ENCODE peak calls at places on chromosomes 2 and 18, in nine cellular contexts. D is Panc1, M is endothelial cell of umbilical vein, C is H1, O is GM23338, Y is GM12878, R is HCT116, N is stomach, T is SK-N-SH. H is an unnamed sample.

GRCh38 chr18:12726774-12727550 is 24.1 kb downstream of the PSMG2 start:
- DNase-seq in D (peak), M (peak), C (peak), O (peak), Y (no peak), R (peak), N (peak), T (peak), H (no peak)

GRCh38 chr2:218344090-218344754 is 12.4 kb upstream of the CATIP start:
- DNase-seq in D (no peak), M (no peak), C (no peak), O (no peak), Y (no peak), R (no peak), N (no peak), T (no peak), H (no peak)

GRCh38 chr2:163191372-163191771 is 352.8 kb upstream of the KCNH7 start:
- DNase-seq in D (no peak), M (peak), C (no peak), O (peak), Y (no peak), R (peak), N (no peak), T (peak), H (no peak)

GRCh38 chr2:58870704-58871103 is 629.6 kb upstream of the FANCL start:
- DNase-seq in D (no peak), M (no peak), C (no peak), O (no peak), Y (no peak), R (peak), N (no peak), T (no peak), H (peak)

GRCh38 chr2:75787532-75788132 is 76.9 kb upstream of the GCFC2 start:
- DNase-seq in D (no peak), M (peak), C (no peak), O (peak), Y (no peak), R (peak), N (no peak), T (peak), H (peak)

GRCh38 chr2:239781461-239781860 is 243.7 kb downstream of the NDUFA10 start:
- DNase-seq in D (no peak), M (no peak), C (no peak), O (no peak), Y (no peak), R (no peak), N (peak), T (no peak), H (no peak)

GRCh38 chr2:18381451-18381850 is 179.0 kb downstream of the RDH14 start:
- DNase-seq in D (no peak), M (no peak), C (no peak), O (no peak), Y (no peak), R (no peak), N (no peak), T (no peak), H (no peak)

GRCh38 chr2:188244383-188244782 is 47.3 kb upstream of the GULP1 start:
- DNase-seq in D (no peak), M (no peak), C (no peak), O (no peak), Y (no peak), R (no peak), N (no peak), T (no peak), H (no peak)

GRCh38 chr2:55968931-55969330 is 45.3 kb upstream of the EFEMP1 start:
- DNase-seq in D (no peak), M (no peak), C (no peak), O (no peak), Y (no peak), R (no peak), N (no peak), T (no peak), H (no peak)

GRCh38 chr2:47108638-47109372 is 46.3 kb downstream of the STPG4 start:
- DNase-seq in D (no peak), M (no peak), C (no peak), O (no peak), Y (no peak), R (peak), N (no peak), T (no peak), H (no peak)

GRCh38 chr2:78699696-78700095 is 325.8 kb upstream of the REG3G start:
- DNase-seq in D (no peak), M (no peak), C (no peak), O (no peak), Y (no peak), R (no peak), N (no peak), T (no peak), H (no peak)

GRCh38 chr2:201260302-201260800 is at the start of gene CASP8:
- DNase-seq in D (no peak), M (no peak), C (no peak), O (no peak), Y (no peak), R (no peak), N (peak), T (no peak), H (no peak)

GRCh38 chr2:42105330-42106256 is 57.8 kb downstream of the PKDCC start:
- DNase-seq in D (no peak), M (no peak), C (no peak), O (peak), Y (peak), R (no peak), N (peak), T (no peak), H (no peak)

GRCh38 chr2:73163522-73164367 is 38.6 kb upstream of the NOTO start:
- DNase-seq in D (peak), M (peak), C (peak), O (peak), Y (no peak), R (peak), N (peak), T (peak), H (peak)

GRCh38 chr2:133941666-133942065 is 312.2 kb upstream of the MGAT5 start:
- DNase-seq in D (no peak), M (no peak), C (no peak), O (peak), Y (no peak), R (no peak), N (no peak), T (no peak), H (no peak)

GRCh38 chr2:101120124-101120996 is 30.8 kb downstream of the TBC1D8 start:
- DNase-seq in D (no peak), M (peak), C (no peak), O (no peak), Y (no peak), R (peak), N (peak), T (no peak), H (no peak)

GRCh38 chr2:230674401-230674800 is 38.2 kb upstream of the CAB39 start:
- DNase-seq in D (no peak), M (no peak), C (no peak), O (no peak), Y (no peak), R (no peak), N (no peak), T (no peak), H (no peak)

GRCh38 chr2:195984951-195985726 is 83.5 kb downstream of the DNAH7 start:
- DNase-seq in D (no peak), M (peak), C (no peak), O (no peak), Y (no peak), R (no peak), N (no peak), T (no peak), H (peak)

GRCh38 chr2:2939078-2939795 is 438.4 kb downstream of the EIPR1 start:
- DNase-seq in D (no peak), M (no peak), C (no peak), O (no peak), Y (no peak), R (no peak), N (no peak), T (peak), H (no peak)

GRCh38 chr2:5538717-5539116 is 153.5 kb upstream of the SOX11 start:
- DNase-seq in D (no peak), M (no peak), C (no peak), O (no peak), Y (no peak), R (no peak), N (no peak), T (peak), H (no peak)

DNA sequence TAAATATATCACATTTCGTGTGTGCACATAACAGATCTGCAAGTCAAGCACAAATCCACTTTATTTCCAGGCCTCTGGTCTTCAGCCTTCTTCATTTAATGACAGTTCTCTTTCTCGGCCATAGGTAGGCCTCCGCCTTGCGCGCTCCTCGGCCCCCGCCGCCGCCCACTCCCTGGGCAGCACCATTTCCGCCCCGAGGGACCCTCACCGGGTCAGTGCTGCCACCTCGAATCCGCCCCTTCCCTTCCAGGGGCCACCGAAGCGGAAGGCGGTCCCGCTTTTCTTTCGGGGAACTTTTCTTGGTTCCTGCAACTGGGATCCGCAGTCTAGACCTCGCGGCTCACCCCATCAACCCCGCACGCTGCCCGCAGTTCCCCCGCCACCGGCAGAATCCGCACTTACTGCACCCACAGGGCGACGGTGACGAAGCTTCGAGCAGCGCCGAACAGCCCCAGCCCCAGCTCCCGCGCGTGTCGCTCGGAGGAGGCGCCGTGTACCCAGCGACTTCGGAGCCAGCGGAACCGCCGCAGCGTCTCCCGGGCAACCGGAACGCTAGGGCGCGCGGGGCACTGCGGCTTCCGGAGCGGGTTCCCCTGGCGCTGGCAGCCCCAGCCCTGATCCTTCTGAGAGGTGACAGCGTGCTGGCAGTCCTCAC is at the start of gene CDKL4:
- DNase-seq in D (no peak), M (no peak), C (no peak), O (no peak), Y (no peak), R (no peak), N (no peak), T (peak), H (no peak)
- TF ChIP-seq POLR2AphosphoS5 in D (no peak), M (no peak), C (no peak), O (no peak), Y (no peak), R (no peak), N (no peak), T (no peak), H (no peak)

GRCh38 chr2:23207871-23208270 is 177.1 kb upstream of the KLHL29 start:
- DNase-seq in D (no peak), M (no peak), C (no peak), O (no peak), Y (no peak), R (no peak), N (no peak), T (no peak), H (no peak)
- H3K27ac ChIP-seq in D (no peak), M (no peak), C (no peak), O (no peak), Y (no peak), R (no peak), N (no peak), T (no peak), H (no peak)

DNA sequence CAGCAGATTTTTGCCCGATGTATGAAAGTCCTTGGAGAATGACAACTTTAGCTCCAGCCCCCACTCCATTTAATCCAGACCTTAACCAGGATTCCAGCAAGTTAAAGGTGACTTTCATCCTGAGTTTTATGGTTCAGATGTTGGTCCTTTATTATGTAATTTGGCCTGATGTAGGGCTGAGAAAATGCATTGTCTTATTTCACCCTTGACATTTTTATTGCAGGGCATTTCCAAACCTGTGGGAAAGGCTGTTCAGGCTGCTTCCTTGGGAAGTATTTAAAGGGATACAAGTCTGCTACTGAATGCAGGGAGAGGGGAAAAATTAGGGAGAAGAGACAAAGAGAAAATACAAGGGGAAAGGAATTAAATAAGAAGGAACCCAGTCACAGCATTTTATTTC is 48.8 kb downstream of the ASB1 start:
- DNase-seq in D (no peak), M (no peak), C (no peak), O (no peak), Y (no peak), R (no peak), N (no peak), T (no peak), H (no peak)
- TF ChIP-seq POLR2AphosphoS5 in D (no peak), M (no peak), C (no peak), O (no peak), Y (no peak), R (no peak), N (no peak), T (no peak), H (no peak)

DNA sequence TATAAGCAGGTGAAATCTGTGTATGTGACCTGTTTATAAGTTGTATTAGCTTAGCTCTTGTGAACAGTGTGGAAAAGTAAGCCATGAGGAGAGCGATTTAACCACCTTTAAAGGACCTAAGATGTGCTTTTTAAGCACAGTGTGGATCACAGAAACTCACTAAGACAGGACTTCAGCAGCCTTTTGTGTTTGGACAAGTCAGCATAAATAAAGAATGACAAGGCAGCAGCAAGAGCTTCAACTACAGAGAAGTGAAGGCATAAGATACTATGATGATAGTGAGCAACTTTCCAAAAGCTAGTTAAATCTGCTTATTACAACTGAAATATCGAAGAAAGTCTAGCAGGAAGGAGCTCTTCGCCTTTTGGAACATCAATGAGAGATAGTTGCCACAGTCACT is 8.9 kb downstream of the HNRNPA3 start:
- DNase-seq in D (no peak), M (no peak), C (no peak), O (no peak), Y (no peak), R (no peak), N (no peak), T (no peak), H (no peak)
- H3K27ac ChIP-seq in D (peak), M (no peak), C (no peak), O (peak), Y (no peak), R (no peak), N (no peak), T (no peak), H (peak)

GRCh38 chr2:85713836-85714235 is 19.7 kb downstream of the GNLY start:
- DNase-seq in D (no peak), M (no peak), C (no peak), O (no peak), Y (no peak), R (no peak), N (no peak), T (no peak), H (no peak)
- TF ChIP-seq POLR2AphosphoS5 in D (no peak), M (no peak), C (no peak), O (no peak), Y (no peak), R (no peak), N (no peak), T (no peak), H (no peak)

GRCh38 chr2:124585277-124585676 is 560.2 kb downstream of the CNTNAP5 start:
- DNase-seq in D (no peak), M (no peak), C (no peak), O (no peak), Y (no peak), R (no peak), N (no peak), T (no peak), H (no peak)

GRCh38 chr2:124586835-124587234 is 561.7 kb downstream of the CNTNAP5 start:
- DNase-seq in D (no peak), M (no peak), C (no peak), O (no peak), Y (no peak), R (no peak), N (no peak), T (no peak), H (no peak)

GRCh38 chr2:124582387-124582786 is 557.3 kb downstream of the CNTNAP5 start:
- DNase-seq in D (no peak), M (no peak), C (no peak), O (no peak), Y (no peak), R (no peak), N (no peak), T (no peak), H (no peak)

GRCh38 chr2:124590001-124590400 is 564.9 kb downstream of the CNTNAP5 start:
- DNase-seq in D (no peak), M (no peak), C (no peak), O (no peak), Y (no peak), R (no peak), N (no peak), T (no peak), H (no peak)

GRCh38 chr2:124586210-124586609 is 561.1 kb downstream of the CNTNAP5 start:
- DNase-seq in D (no peak), M (no peak), C (no peak), O (no peak), Y (no peak), R (no peak), N (no peak), T (no peak), H (no peak)
- H3K27ac ChIP-seq in D (no peak), M (no peak), C (no peak), O (no peak), Y (no peak), R (no peak), N (no peak), T (no peak), H (no peak)

GRCh38 chr18:3283908-3284307 is 22.0 kb downstream of the MYL12B start:
- DNase-seq in D (no peak), M (no peak), C (no peak), O (no peak), Y (no peak), R (no peak), N (no peak), T (peak), H (no peak)
- TF ChIP-seq POLR2AphosphoS5 in D (no peak), M (no peak), C (no peak), O (no peak), Y (no peak), R (no peak), N (no peak), T (no peak), H (no peak)

GRCh38 chr18:8756571-8756970 is 51.2 kb downstream of the MTCL1 start:
- DNase-seq in D (no peak), M (no peak), C (no peak), O (no peak), Y (no peak), R (no peak), N (no peak), T (no peak), H (no peak)
- H3K27ac ChIP-seq in D (no peak), M (no peak), C (no peak), O (no peak), Y (no peak), R (no peak), N (no peak), T (no peak), H (no peak)

H was measured in SK-N-MC.